ENCODE peak calls at places on chromosomes 16 and 17, in six cellular contexts. H is GM12878, P is K562, U is HepG2, W is H1, B is GM12892. A is an unnamed sample.

GRCh38 chr16:85988723-85989313 is 89.9 kb downstream of the IRF8 start:
- DNase-seq in H (peak), P (no peak), U (no peak), W (no peak), B (no peak), A (no peak)

GRCh38 chr17:19708431-19709175 is 7.8 kb downstream of the SLC47A2 start:
- DNase-seq in H (no peak), P (peak), U (no peak), W (no peak), B (no peak), A (no peak)

GRCh38 chr16:82293671-82294070 is 123.6 kb upstream of the MPHOSPH6 start:
- DNase-seq in H (no peak), P (no peak), U (no peak), W (no peak), B (no peak), A (no peak)

GRCh38 chr16:82987767-82988166 is 361.0 kb downstream of the CDH13 start:
- DNase-seq in H (no peak), P (no peak), U (no peak), W (no peak), B (no peak), A (no peak)

GRCh38 chr16:8964462-8964861 is 756 bp upstream of the USP7 start:
- DNase-seq in H (no peak), P (no peak), U (no peak), W (no peak), B (no peak), A (no peak)

GRCh38 chr16:85234310-85235235 is 122.3 kb upstream of the CIBAR2 start:
- DNase-seq in H (no peak), P (peak), U (peak), W (peak), B (no peak), A (no peak)

GRCh38 chr17:2264023-2264860 is 39.3 kb downstream of the SMG6 start:
- DNase-seq in H (no peak), P (no peak), U (no peak), W (no peak), B (no peak), A (no peak)

GRCh38 chr16:74451951-74452758 is 30.9 kb upstream of the CLEC18B start:
- DNase-seq in H (peak), P (no peak), U (no peak), W (no peak), B (peak), A (peak)

GRCh38 chr16:79601092-79601977 is 798 bp upstream of the MAF start:
- DNase-seq in H (no peak), P (no peak), U (peak), W (no peak), B (no peak), A (peak)

GRCh38 chr16:19722981-19723380 is 4.9 kb downstream of the IQCK start:
- DNase-seq in H (no peak), P (no peak), U (no peak), W (no peak), B (no peak), A (no peak)

GRCh38 chr17:78305801-78306200 is 54.1 kb downstream of the SOCS3 start:
- DNase-seq in H (no peak), P (no peak), U (no peak), W (no peak), B (no peak), A (no peak)
- TF ChIP-seq TAF1 in H (no peak), P (no peak), U (no peak), W (no peak), B (no peak), A (no peak)

GRCh38 chr16:58586340-58587030 is 43.1 kb downstream of the CNOT1 start:
- DNase-seq in H (no peak), P (no peak), U (no peak), W (no peak), B (no peak), A (no peak)
- TF ChIP-seq POLR2A in H (no peak), P (no peak), U (no peak), W (no peak), B (no peak), A (no peak)

DNA sequence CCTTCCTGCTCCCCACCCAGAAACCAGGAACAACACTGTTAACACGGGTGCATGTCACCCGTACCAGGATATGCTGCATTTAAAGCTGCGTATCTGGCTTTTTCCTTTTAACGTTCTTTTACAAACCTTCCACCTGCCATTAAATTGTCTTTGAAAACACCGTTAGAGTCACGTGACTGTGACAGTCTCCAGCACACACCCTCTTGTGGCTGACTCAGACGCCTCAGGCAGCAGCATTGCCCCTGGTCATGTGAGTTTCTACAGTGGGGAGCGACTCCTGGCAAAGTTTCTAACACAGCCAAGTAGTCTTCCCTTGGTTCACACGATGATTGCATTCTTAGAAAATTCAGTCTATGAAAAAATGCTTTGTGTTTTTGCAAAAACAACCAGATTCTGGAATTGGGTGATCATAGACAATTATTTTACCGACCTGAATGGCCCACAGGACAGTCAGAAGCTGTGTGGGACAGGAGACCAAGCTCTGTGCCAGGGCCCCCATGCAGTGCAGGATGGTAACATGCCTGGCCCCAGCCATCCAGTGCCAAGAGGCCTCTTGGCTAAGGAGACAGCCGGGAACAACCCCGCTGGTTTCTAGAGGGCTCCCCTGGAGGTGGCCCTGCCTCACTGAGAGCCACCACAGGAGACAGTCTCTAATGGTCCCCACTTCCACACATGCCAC is 199.1 kb downstream of the KATNIP start:
- DNase-seq in H (peak), P (peak), U (peak), W (peak), B (peak), A (peak)
- TF ChIP-seq TAF1 in H (no peak), P (no peak), U (no peak), W (no peak), B (no peak), A (no peak)

GRCh38 chr16:29943846-29944669 is 17.8 kb upstream of the TMEM219 start:
- DNase-seq in H (no peak), P (peak), U (peak), W (no peak), B (no peak), A (no peak)
- TF ChIP-seq POLR2A in H (no peak), P (no peak), U (peak), W (no peak), B (no peak), A (no peak)

DNA sequence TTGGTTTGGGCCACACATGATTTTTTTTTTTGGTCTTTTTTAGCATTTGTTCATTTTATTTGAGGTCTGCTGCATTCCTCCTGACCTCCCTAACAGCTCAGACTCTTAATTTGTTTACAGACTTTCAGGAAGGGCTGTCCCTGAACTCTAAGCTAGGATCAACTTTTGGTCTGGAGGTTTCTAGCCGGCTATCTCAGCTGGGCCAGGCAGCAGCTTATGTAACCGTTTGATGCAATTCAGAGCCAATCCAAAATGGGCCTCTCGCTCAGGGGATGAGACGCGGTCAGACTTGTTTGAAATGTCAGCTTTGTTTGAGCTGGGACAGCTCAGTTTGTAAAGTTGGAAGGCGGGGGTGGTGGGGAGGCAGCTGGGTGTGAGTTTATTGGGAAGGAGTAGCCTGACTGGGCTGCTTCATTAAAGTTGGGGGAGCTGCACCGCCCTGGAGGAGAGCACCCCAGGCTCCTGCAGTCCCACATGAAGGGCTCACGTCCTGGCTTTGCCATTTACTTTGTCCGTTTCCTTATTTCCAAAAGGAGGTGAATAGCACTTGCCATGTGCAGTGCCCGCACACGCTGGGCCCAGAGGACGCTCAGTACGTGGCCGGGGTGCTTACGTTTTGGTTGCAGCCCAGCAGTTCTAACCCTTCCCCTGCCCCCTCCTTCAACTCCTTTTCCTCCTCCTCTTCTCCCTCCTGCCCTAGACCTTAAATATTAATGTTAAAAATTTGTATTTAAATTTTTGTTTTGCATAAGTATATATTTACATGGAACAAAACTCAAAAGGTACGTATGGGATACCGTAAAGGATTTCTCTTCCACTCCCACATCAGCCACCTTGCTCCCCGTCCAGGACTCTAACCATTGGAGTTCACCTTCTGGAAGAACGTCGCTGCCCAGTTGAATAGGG is 121.2 kb downstream of the SNX29 start:
- DNase-seq in H (no peak), P (no peak), U (peak), W (no peak), B (no peak), A (no peak)
- TF ChIP-seq TAF1 in H (no peak), P (no peak), U (peak), W (no peak), B (no peak), A (no peak)

GRCh38 chr16:4944333-4945281 is 7.7 kb upstream of the PPL start:
- DNase-seq in H (no peak), P (peak), U (peak), W (no peak), B (no peak), A (no peak)
- TF ChIP-seq POLR2A in H (no peak), P (no peak), U (no peak), W (no peak), B (no peak), A (no peak)

GRCh38 chr17:57984936-57985674 is 2.9 kb downstream of the VEZF1 start:
- DNase-seq in H (no peak), P (no peak), U (no peak), W (no peak), B (no peak), A (no peak)
- TF ChIP-seq TAF1 in H (no peak), P (no peak), U (no peak), W (no peak), B (no peak), A (no peak)

DNA sequence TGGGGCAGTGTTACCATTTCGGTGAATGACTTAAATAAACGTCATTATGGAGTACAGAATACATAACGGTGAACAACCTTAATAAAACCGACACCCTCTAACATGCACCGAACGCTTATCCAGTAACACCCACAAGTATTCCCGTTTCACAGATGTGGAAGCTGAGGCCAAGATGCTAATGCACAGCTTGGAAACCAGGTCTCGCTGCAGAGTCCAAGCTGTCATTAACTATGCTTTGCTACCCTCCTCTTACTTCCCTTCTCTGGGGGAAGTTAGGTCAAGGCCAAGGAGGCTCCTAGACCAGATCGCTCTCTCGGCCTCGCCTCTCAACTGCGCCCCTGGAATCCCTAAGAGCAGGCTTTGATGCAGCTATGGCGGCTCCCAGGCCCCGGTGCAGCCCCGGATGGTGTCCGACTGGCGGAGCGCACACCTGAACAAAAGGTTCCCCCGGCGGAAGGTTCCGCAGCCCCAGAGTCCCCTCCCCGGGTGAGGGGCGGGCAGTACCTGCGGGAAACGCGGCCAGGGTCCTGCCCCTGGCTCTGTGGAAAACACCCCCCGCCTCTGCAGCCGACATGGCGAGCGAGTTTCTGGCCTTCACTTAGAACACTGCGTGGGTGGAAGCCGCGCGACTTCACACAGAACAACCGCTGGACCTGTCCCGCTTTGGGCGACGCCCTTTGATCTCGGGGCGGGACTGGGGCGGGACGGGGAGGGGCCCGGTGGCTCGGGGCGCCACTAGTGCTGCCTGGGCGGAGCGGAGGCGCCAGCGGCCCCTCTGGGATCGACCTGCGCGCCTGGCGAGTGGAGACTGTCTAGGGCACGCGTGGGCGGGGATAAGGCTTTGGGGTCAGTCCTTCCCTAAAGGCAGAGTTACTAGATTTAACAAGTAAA is at the start of gene CPPED1:
- DNase-seq in H (peak), P (peak), U (peak), W (peak), B (peak), A (peak)
- TF ChIP-seq POLR2A in H (peak), P (peak), U (peak), W (peak), B (peak), A (peak)